ENCODE peak calls at places on chromosomes 5 and 9, in six cellular contexts. D is A549, W is activated T-cell treated with anti-CD3 and anti-CD28 coated beads for 1 hour, C is esophagus squamous epithelium, E is HS-5, O is Calu3. I is an unnamed sample.

GRCh38 chr9:132752877-132753592 is 82.8 kb downstream of the GTF3C4 start:
- DNase-seq in D (no peak), W (no peak), C (no peak), E (no peak), O (no peak), I (no peak)

GRCh38 chr9:10855847-10856246 is 243.0 kb upstream of the PTPRD start:
- DNase-seq in D (peak), W (no peak), C (no peak), E (no peak), O (no peak), I (no peak)

GRCh38 chr9:135612981-135613910 is 26.1 kb downstream of the GLT6D1 start:
- DNase-seq in D (no peak), W (no peak), C (no peak), E (no peak), O (no peak), I (no peak)

GRCh38 chr9:114988962-114989599 is 58.7 kb upstream of the TNFSF8 start:
- DNase-seq in D (no peak), W (no peak), C (no peak), E (no peak), O (no peak), I (no peak)

GRCh38 chr5:170306381-170306790 is 8.8 kb upstream of the LCP2 start:
- DNase-seq in D (peak), W (no peak), C (no peak), E (peak), O (no peak), I (no peak)

GRCh38 chr9:122218070-122218884 is 10.5 kb downstream of the LHX6 start:
- DNase-seq in D (no peak), W (no peak), C (no peak), E (no peak), O (no peak), I (no peak)

GRCh38 chr5:29504411-29504810 is 1689.1 kb upstream of the CDH6 start:
- DNase-seq in D (no peak), W (no peak), C (no peak), E (no peak), O (no peak), I (no peak)

GRCh38 chr9:20624201-20625002 is 2.1 kb upstream of the MLLT3 start:
- DNase-seq in D (peak), W (peak), C (no peak), E (no peak), O (peak), I (peak)

GRCh38 chr9:109806506-109807115 is 26.6 kb downstream of the PALM2AKAP2 start:
- DNase-seq in D (no peak), W (no peak), C (no peak), E (no peak), O (no peak), I (no peak)

GRCh38 chr5:15797116-15797515 is 297.1 kb downstream of the FBXL7 start:
- DNase-seq in D (no peak), W (no peak), C (no peak), E (no peak), O (no peak), I (no peak)

I was measured in T follicular helper cell.